ENCODE peak calls at places on chromosomes 13 and 19, in seven cellular contexts. I, C, E, H, R, S and V are unnamed samples.

GRCh38 chr19:14577885-14578427 is 4.9 kb upstream of the CLEC17A start:
- DNase-seq in I (no peak), C (no peak), E (no peak), H (no peak), R (no peak), S (no peak), V (no peak)

GRCh38 chr19:38676023-38676877 is 28.8 kb downstream of the ACTN4 start:
- DNase-seq in I (peak; percentile 75), C (no peak), E (no peak), H (no peak), R (no peak), S (no peak), V (no peak)

GRCh38 chr13:111213964-111214726 is 99.0 kb downstream of the ARHGEF7 start:
- DNase-seq in I (no peak), C (no peak), E (no peak), H (no peak), R (no peak), S (peak; percentile 60), V (no peak)

GRCh38 chr13:95788100-95788463 is 111.1 kb downstream of the DNAJC3 start:
- DNase-seq in I (no peak), C (no peak), E (no peak), H (no peak), R (no peak), S (no peak), V (no peak)

GRCh38 chr19:1237754-1238372 is at the start of gene CBARP:
- DNase-seq in I (no peak), C (no peak), E (no peak), H (no peak), R (no peak), S (no peak), V (no peak)

GRCh38 chr19:56949651-56950050 is 109.1 kb upstream of the PEG3 start:
- DNase-seq in I (no peak), C (no peak), E (no peak), H (no peak), R (no peak), S (no peak), V (no peak)

GRCh38 chr13:27663947-27664346 is 42.3 kb downstream of the POLR1D start:
- DNase-seq in I (no peak), C (no peak), E (no peak), H (no peak), R (no peak), S (no peak), V (no peak)

GRCh38 chr19:35712910-35713845 is 4.6 kb upstream of the KMT2B start:
- DNase-seq in I (no peak), C (no peak), E (peak; percentile 81), H (no peak), R (peak; percentile 67), S (no peak), V (no peak)

GRCh38 chr13:19058566-19058965 is 123.1 kb downstream of the TUBA3C start:
- DNase-seq in I (no peak), C (no peak), E (no peak), H (no peak), R (no peak), S (no peak), V (no peak)

GRCh38 chr19:38805180-38805579 is 7.6 kb downstream of the LGALS4 start:
- DNase-seq in I (no peak), C (no peak), E (no peak), H (no peak), R (no peak), S (no peak), V (no peak)

GRCh38 chr13:19596960-19597361 is 35.6 kb upstream of the TPTE2 start:
- DNase-seq in I (peak; percentile 57), C (no peak), E (no peak), H (no peak), R (no peak), S (no peak), V (no peak)

GRCh38 chr13:19070398-19070735 is 111.3 kb downstream of the TUBA3C start:
- DNase-seq in I (no peak), C (no peak), E (no peak), H (no peak), R (no peak), S (no peak), V (no peak)

GRCh38 chr19:17303940-17304267 is 679 bp upstream of the ABHD8 start:
- DNase-seq in I (no peak), C (no peak), E (no peak), H (no peak), R (no peak), S (no peak), V (no peak)

GRCh38 chr13:34942732-34943674 is 933 bp downstream of the NBEA start:
- DNase-seq in I (peak; percentile 11), C (no peak), E (no peak), H (no peak), R (peak; percentile 12), S (peak; percentile 61), V (no peak)

GRCh38 chr13:91346848-91347211 is 657 bp upstream of the MIR17HG start:
- DNase-seq in I (no peak), C (no peak), E (peak; percentile 41), H (no peak), R (peak; percentile 66), S (peak; percentile 83), V (no peak)

GRCh38 chr13:76361868-76362267 is 524.3 kb downstream of the KCTD12 start:
- DNase-seq in I (no peak), C (no peak), E (no peak), H (no peak), R (no peak), S (no peak), V (no peak)

GRCh38 chr13:80082396-80083096 is 258.4 kb downstream of the SPRY2 start:
- DNase-seq in I (no peak), C (no peak), E (no peak), H (no peak), R (no peak), S (no peak), V (peak; percentile 80)